ENCODE peak calls at places on chromosomes 1 and 21, in nine cellular contexts. O, E, M, I, A, Y, H, J and U are unnamed samples.

GRCh38 chr1:171122299-171122698 is 31.6 kb downstream of the FMO3 start:
- ATAC-seq in E (no peak), J (no peak), M (no peak), Y (no peak), I (no peak), H (no peak), A (no peak), O (no peak), U (no peak)

GRCh38 chr1:10471411-10472219 is 714 bp downstream of the DFFA start:
- ATAC-seq in Y (peak; percentile 0), O (peak; percentile 4), J (peak; percentile 2), I (peak; percentile 10), H (no peak), A (no peak), E (peak; percentile 6), M (peak; percentile 4), U (peak; percentile 12)

GRCh38 chr1:190159146-190159545 is 318.5 kb downstream of the BRINP3 start:
- ATAC-seq in O (no peak), I (no peak), E (no peak), M (no peak), A (no peak), J (no peak), Y (no peak), H (no peak), U (no peak)

GRCh38 chr1:2061065-2061778 is 11.0 kb downstream of the PRKCZ start:
- ATAC-seq in O (no peak), J (no peak), E (no peak), Y (no peak), I (no peak), M (no peak), A (no peak), H (peak; percentile 92), U (no peak)

GRCh38 chr1:119001181-119002018 is 13.3 kb upstream of the TBX15 start:
- ATAC-seq in I (no peak), M (peak; percentile 40), H (peak; percentile 56), A (no peak), J (peak; percentile 24), Y (peak; percentile 45), E (peak; percentile 55), O (no peak), U (peak; percentile 24)

GRCh38 chr1:72037745-72038343 is 244.5 kb downstream of the NEGR1 start:
- ATAC-seq in O (peak; percentile 44), H (no peak), I (no peak), E (peak; percentile 46), Y (no peak), M (peak; percentile 45), J (no peak), A (no peak), U (no peak)

GRCh38 chr21:45256912-45257672 is 30.6 kb downstream of the POFUT2 start:
- ATAC-seq in O (peak; percentile 53), M (no peak), E (no peak), I (no peak), H (peak; percentile 8), A (no peak), Y (peak; percentile 85), J (no peak), U (no peak)

GRCh38 chr1:230568676-230569075 is 73.6 kb upstream of the COG2 start:
- ATAC-seq in H (no peak), J (peak; percentile 68), E (no peak), I (no peak), O (no peak), Y (no peak), A (no peak), M (no peak), U (no peak)

GRCh38 chr1:5910276-5910620 is 82.0 kb downstream of the NPHP4 start:
- ATAC-seq in I (no peak), J (no peak), E (no peak), Y (no peak), M (no peak), O (no peak), A (no peak), H (no peak), U (no peak)

GRCh38 chr1:31605908-31606427 is 11.5 kb upstream of the HCRTR1 start:
- ATAC-seq in E (no peak), H (peak; percentile 21), M (peak; percentile 36), A (no peak), I (no peak), J (no peak), O (no peak), Y (peak; percentile 48), U (no peak)

GRCh38 chr1:234185438-234185837 is 187.8 kb upstream of the COA6 start:
- ATAC-seq in Y (no peak), O (no peak), A (peak; percentile 73), J (no peak), M (no peak), E (no peak), I (peak; percentile 54), H (no peak), U (no peak)

GRCh38 chr1:234186037-234186688 is 187.1 kb upstream of the COA6 start:
- ATAC-seq in A (peak; percentile 94), E (no peak), J (peak; percentile 98), O (no peak), H (no peak), M (no peak), Y (no peak), I (peak; percentile 94), U (no peak)

GRCh38 chr1:234188454-234188792 is 184.8 kb upstream of the COA6 start:
- ATAC-seq in I (no peak), M (no peak), J (peak; percentile 64), Y (no peak), A (no peak), E (no peak), H (no peak), O (peak; percentile 57), U (no peak)
- TF ChIP-seq CTCF in I (no peak), M (no peak), J (peak; percentile 43), Y (no peak), A (peak; percentile 30), E (no peak), H (no peak), O (peak; percentile 45), U (no peak)

DNA sequence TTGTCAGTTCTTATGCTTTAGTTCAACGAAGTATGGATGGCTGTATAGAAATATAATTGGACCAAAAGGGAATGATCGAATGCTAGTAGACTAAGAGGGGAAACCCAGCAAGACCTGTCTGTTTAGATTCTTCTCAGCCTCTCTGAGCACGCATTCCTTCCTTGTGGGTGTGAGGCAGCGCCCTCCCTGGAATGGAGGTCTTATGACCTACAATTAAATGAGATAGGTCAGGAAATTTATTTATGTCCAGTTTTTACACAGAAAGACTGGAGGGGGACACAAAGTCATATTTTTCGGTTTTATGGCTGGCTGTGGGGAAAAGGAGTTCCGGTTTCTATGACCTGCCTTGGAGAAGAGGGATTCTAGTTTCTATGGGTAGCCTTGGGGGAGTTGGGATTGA is 66.1 kb downstream of the KCNK1 start:
- ATAC-seq in J (no peak), H (no peak), O (no peak), M (no peak), E (no peak), I (no peak), A (no peak), Y (no peak), U (no peak)
- TF ChIP-seq CTCF in J (no peak), H (no peak), O (no peak), M (no peak), E (no peak), I (no peak), A (peak; percentile 24), Y (no peak), U (no peak)

DNA sequence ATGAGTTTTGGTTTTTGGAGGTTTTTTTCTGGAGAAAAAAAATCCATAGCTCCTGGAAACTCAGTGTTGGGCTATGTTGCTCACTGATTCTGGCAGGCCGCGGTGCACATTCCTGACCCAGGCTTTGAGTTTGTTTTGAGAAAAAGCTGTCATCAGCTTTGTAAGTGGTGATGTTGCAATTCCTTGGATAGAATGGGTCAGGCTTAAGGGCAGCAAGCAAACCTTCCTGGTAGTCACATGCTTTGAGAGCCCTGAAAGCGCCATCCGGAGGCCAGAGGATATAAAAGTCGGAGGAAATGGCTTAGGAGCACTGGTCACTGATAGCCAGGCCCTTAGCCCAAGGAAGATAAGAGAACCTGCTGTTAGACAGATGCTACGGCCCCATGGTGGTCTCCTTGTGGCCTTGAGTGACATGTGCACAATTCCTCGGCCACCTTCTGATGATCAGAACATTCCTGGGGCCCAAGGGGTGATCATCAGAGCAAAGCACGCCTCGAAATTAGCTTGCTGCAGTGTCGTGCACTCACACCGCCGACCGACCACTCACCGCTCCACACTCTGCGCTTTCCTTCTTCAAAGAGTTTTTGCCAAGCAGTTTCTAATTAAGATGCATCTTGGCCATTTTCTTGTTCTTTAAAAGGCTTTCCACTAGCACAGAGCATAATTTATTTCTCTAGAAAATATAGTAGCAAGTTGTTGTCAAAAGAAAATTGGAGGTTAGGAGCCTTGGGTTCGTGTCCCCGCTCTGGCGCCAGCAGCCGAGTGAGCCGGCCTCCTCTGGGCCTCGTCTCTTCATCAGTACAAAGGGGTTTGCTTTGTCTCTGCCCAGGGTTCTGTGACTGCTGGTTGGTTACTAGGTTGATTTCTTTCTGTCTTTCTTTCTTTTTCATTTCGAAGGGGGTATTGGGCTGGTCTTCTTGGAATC is 78.7 kb downstream of the MAN1C1 start:
- ATAC-seq in E (peak; percentile 82), I (peak; percentile 86), M (peak; percentile 71), A (peak; percentile 33), Y (no peak), O (peak; percentile 77), J (peak; percentile 64), H (peak; percentile 91), U (peak; percentile 90)
- TF ChIP-seq CTCF in E (no peak), I (peak; percentile 25), M (no peak), A (no peak), Y (no peak), O (no peak), J (no peak), H (peak; percentile 31), U (peak; percentile 32)

GRCh38 chr1:110481968-110482623 is 31.1 kb downstream of the PROK1 start:
- ATAC-seq in H (peak; percentile 52), E (no peak), M (no peak), A (no peak), J (no peak), Y (no peak), I (no peak), O (no peak), U (no peak)

GRCh38 chr1:110484801-110485200 is 33.9 kb downstream of the PROK1 start:
- ATAC-seq in O (no peak), H (no peak), Y (no peak), M (no peak), I (no peak), A (no peak), J (no peak), E (no peak), U (no peak)

GRCh38 chr1:110480356-110481096 is 29.6 kb downstream of the PROK1 start:
- ATAC-seq in J (no peak), E (no peak), H (no peak), Y (no peak), O (no peak), M (no peak), A (no peak), I (no peak), U (no peak)

GRCh38 chr1:110483308-110483685 is 32.3 kb downstream of the PROK1 start:
- ATAC-seq in M (no peak), I (no peak), A (no peak), J (no peak), O (no peak), Y (no peak), H (no peak), E (no peak), U (no peak)

DNA sequence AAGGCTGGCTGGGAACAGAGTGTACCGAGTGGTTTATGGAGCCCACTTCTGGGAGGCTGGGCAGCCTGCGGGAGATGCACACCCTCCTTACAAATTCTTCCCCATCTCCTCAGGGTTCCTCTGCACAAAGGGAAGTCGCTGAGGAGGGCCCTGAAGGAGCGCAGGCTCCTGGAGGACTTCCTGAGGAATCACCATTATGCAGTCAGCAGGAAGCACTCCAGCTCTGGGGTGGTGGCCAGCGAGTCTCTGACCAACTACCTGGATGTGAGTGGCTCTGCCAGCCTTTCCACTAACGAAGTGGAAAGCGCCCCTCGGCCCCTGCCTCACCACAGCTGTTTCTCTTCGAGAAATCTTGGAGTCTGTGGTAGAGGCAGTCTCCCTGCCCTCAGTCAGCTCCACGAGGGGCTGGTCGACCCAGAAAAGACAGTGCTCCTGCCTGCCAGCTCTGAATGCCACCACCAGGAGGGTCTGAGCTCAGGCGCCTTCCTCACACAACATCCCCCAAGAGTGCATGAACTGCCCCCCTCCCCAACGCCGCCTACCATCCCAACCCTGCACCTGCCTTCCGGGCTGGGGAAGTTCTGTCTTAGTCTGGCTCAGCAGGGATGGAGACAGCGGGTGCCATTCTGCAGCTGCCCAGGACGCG is 31.8 kb downstream of the PROK1 start:
- ATAC-seq in I (no peak), O (no peak), E (no peak), J (no peak), Y (no peak), A (no peak), H (peak; percentile 85), M (no peak), U (no peak)
- TF ChIP-seq CTCF in I (no peak), O (no peak), E (no peak), J (no peak), Y (no peak), A (no peak), H (no peak), M (no peak), U (no peak)